ENCODE peak calls at places on chromosomes 1 and 21, in nine cellular contexts. C is CD4-positive, CD25-positive, alpha-beta regulatory T cell; K is hippocampal formation; W is fibroblast of the aortic adventitia; P is stimulated activated naive CD8-positive, alpha-beta T cell treated with anti-CD3 and anti-CD28 coated beads, Interleukin-15, Interleukin-2, amounts not matched to agents 100 U/mL and 50 U/mL, for 24 hours; I is activated naive CD4-positive, alpha-beta T cell; Q is GM18507; A is T-helper 22 cell; T is aorta. B is an unnamed sample.

GRCh38 chr1:156006666-156007376 is 13.9 kb downstream of the SSR2 start:
- DNase-seq in C (no peak), K (no peak), W (no peak), P (no peak), I (no peak), Q (no peak), A (no peak), T (peak; percentile 41), B (no peak)

GRCh38 chr1:226626577-226626956 is 78.0 kb downstream of the STUM start:
- DNase-seq in C (peak; percentile 63), K (peak; percentile 52), W (peak; percentile 75), P (peak; percentile 86), I (peak; percentile 61), Q (peak; percentile 64), A (peak; percentile 40), T (peak; percentile 92), B (peak; percentile 60)

GRCh38 chr1:181013144-181013543 is 9.5 kb downstream of the STX6 start:
- DNase-seq in C (no peak), K (no peak), W (no peak), P (no peak), I (no peak), Q (no peak), A (no peak), T (no peak), B (no peak)

GRCh38 chr21:15592271-15592860 is 137.4 kb upstream of the USP25 start:
- DNase-seq in C (no peak), K (no peak), W (peak; percentile 76), P (no peak), I (no peak), Q (peak; percentile 5), A (no peak), T (no peak), B (no peak)

GRCh38 chr1:197955486-197956394 is 38.6 kb downstream of the LHX9 start:
- DNase-seq in C (no peak), K (no peak), W (peak; percentile 59), P (no peak), I (no peak), Q (no peak), A (no peak), T (no peak), B (no peak)

GRCh38 chr1:246565751-246566127 is 322 bp downstream of the TFB2M start:
- DNase-seq in C (no peak), K (no peak), W (peak; percentile 65), P (no peak), I (no peak), Q (no peak), A (no peak), T (no peak), B (no peak)

GRCh38 chr1:182927693-182928433 is 25.1 kb downstream of the SHCBP1L start:
- DNase-seq in C (no peak), K (no peak), W (no peak), P (no peak), I (no peak), Q (no peak), A (no peak), T (no peak), B (no peak)

GRCh38 chr1:234730542-234731370 is 120.8 kb upstream of the IRF2BP2 start:
- DNase-seq in C (no peak), K (no peak), W (no peak), P (peak; percentile 43), I (no peak), Q (no peak), A (peak; percentile 43), T (no peak), B (no peak)

GRCh38 chr1:63717511-63718120 is 56.2 kb upstream of the ROR1 start:
- DNase-seq in C (no peak), K (no peak), W (no peak), P (no peak), I (no peak), Q (no peak), A (no peak), T (no peak), B (no peak)

GRCh38 chr1:58874757-58875755 is 91.2 kb upstream of the JUN start:
- DNase-seq in C (no peak), K (peak; percentile 66), W (peak; percentile 82), P (no peak), I (no peak), Q (no peak), A (no peak), T (no peak), B (no peak)

GRCh38 chr1:152110860-152111514 is 4.3 kb downstream of the TCHH start:
- DNase-seq in C (no peak), K (no peak), W (peak; percentile 48), P (peak; percentile 40), I (no peak), Q (no peak), A (no peak), T (no peak), B (no peak)

GRCh38 chr21:25790122-25790951 is 55.6 kb downstream of the GABPA start:
- DNase-seq in C (no peak), K (peak; percentile 14), W (peak; percentile 57), P (peak; percentile 6), I (no peak), Q (no peak), A (no peak), T (no peak), B (no peak)

GRCh38 chr1:235327559-235328270 is at the start of gene ARID4B:
- DNase-seq in C (no peak), K (no peak), W (no peak), P (peak; percentile 72), I (peak; percentile 32), Q (peak; percentile 73), A (no peak), T (peak; percentile 92), B (peak; percentile 49)

GRCh38 chr1:201212461-201213055 is 21.9 kb downstream of the IGFN1 start:
- DNase-seq in C (no peak), K (no peak), W (no peak), P (no peak), I (no peak), Q (no peak), A (no peak), T (no peak), B (no peak)

GRCh38 chr21:43287974-43288755 is 119.4 kb downstream of the CRYAA start:
- DNase-seq in C (no peak), K (no peak), W (no peak), P (no peak), I (no peak), Q (no peak), A (no peak), T (no peak), B (no peak)

GRCh38 chr1:210259496-210259895 is 26.9 kb downstream of the SERTAD4 start:
- DNase-seq in C (no peak), K (no peak), W (peak; percentile 86), P (no peak), I (no peak), Q (no peak), A (no peak), T (no peak), B (no peak)

GRCh38 chr21:44709426-44710293 is 1.7 kb downstream of the TSPEAR start:
- DNase-seq in C (no peak), K (no peak), W (peak; percentile 7), P (no peak), I (no peak), Q (no peak), A (no peak), T (peak; percentile 73), B (no peak)

GRCh38 chr1:244653439-244654283 is 735 bp downstream of the DESI2 start:
- DNase-seq in C (no peak), K (peak; percentile 17), W (peak; percentile 27), P (peak; percentile 34), I (no peak), Q (no peak), A (no peak), T (peak; percentile 82), B (no peak)